ENCODE peak calls at places on chromosomes 7 and 10, in six cellular contexts. One of them, this sample, is unnamed.

GRCh38 chr10:13272164-13272571 is 27.7 kb downstream of the PHYH start:
- DNase-seq in GOT3: no peak
- DNase-seq in activated T-helper 1 cell treated with anti-CD3 and anti-CD28 coated beads, Interleukin-12 subunit alpha, Interleukin-12 subunit beta, Interleukin-2, Interleukin-4 antibody, amounts not matched to agents 30 ng/mL and 10 ng/mL and 1 ng/mL, durations not matched to agents 14 hours and 24 hours and 36 hours: no peak
- DNase-seq in substantia nigra: peak; percentile 56
- DNase-seq in lung microvascular endothelial cell: no peak
- DNase-seq in LoVo: no peak
- DNase-seq in this sample: no peak

GRCh38 chr7:158904599-158904998 is 48.2 kb downstream of the DYNC2I1 start:
- DNase-seq in GOT3: no peak
- DNase-seq in activated T-helper 1 cell treated with anti-CD3 and anti-CD28 coated beads, Interleukin-12 subunit alpha, Interleukin-12 subunit beta, Interleukin-2, Interleukin-4 antibody, amounts not matched to agents 30 ng/mL and 10 ng/mL and 1 ng/mL, durations not matched to agents 14 hours and 24 hours and 36 hours: no peak
- DNase-seq in substantia nigra: no peak
- DNase-seq in lung microvascular endothelial cell: no peak
- DNase-seq in LoVo: no peak
- DNase-seq in this sample: no peak

GRCh38 chr10:125060038-125060437 is 100.3 kb downstream of the CTBP2 start:
- DNase-seq in GOT3: no peak
- DNase-seq in activated T-helper 1 cell treated with anti-CD3 and anti-CD28 coated beads, Interleukin-12 subunit alpha, Interleukin-12 subunit beta, Interleukin-2, Interleukin-4 antibody, amounts not matched to agents 30 ng/mL and 10 ng/mL and 1 ng/mL, durations not matched to agents 14 hours and 24 hours and 36 hours: no peak
- DNase-seq in substantia nigra: no peak
- DNase-seq in lung microvascular endothelial cell: peak; percentile 52
- DNase-seq in LoVo: no peak
- DNase-seq in this sample: no peak

GRCh38 chr7:83849135-83849534 is 200.2 kb upstream of the SEMA3E start:
- DNase-seq in GOT3: no peak
- DNase-seq in activated T-helper 1 cell treated with anti-CD3 and anti-CD28 coated beads, Interleukin-12 subunit alpha, Interleukin-12 subunit beta, Interleukin-2, Interleukin-4 antibody, amounts not matched to agents 30 ng/mL and 10 ng/mL and 1 ng/mL, durations not matched to agents 14 hours and 24 hours and 36 hours: no peak
- DNase-seq in substantia nigra: no peak
- DNase-seq in lung microvascular endothelial cell: no peak
- DNase-seq in LoVo: no peak
- DNase-seq in this sample: no peak

GRCh38 chr10:30017576-30017975 is 41.8 kb downstream of the JCAD start:
- DNase-seq in GOT3: no peak
- DNase-seq in activated T-helper 1 cell treated with anti-CD3 and anti-CD28 coated beads, Interleukin-12 subunit alpha, Interleukin-12 subunit beta, Interleukin-2, Interleukin-4 antibody, amounts not matched to agents 30 ng/mL and 10 ng/mL and 1 ng/mL, durations not matched to agents 14 hours and 24 hours and 36 hours: no peak
- DNase-seq in substantia nigra: no peak
- DNase-seq in lung microvascular endothelial cell: no peak
- DNase-seq in LoVo: no peak
- DNase-seq in this sample: no peak

GRCh38 chr7:7422641-7423040 is 113.0 kb downstream of the COL28A1 start:
- DNase-seq in GOT3: no peak
- DNase-seq in activated T-helper 1 cell treated with anti-CD3 and anti-CD28 coated beads, Interleukin-12 subunit alpha, Interleukin-12 subunit beta, Interleukin-2, Interleukin-4 antibody, amounts not matched to agents 30 ng/mL and 10 ng/mL and 1 ng/mL, durations not matched to agents 14 hours and 24 hours and 36 hours: no peak
- DNase-seq in substantia nigra: no peak
- DNase-seq in lung microvascular endothelial cell: no peak
- DNase-seq in LoVo: no peak
- DNase-seq in this sample: no peak

GRCh38 chr10:79310911-79311573 is 36.2 kb upstream of the PPIF start:
- DNase-seq in GOT3: no peak
- DNase-seq in activated T-helper 1 cell treated with anti-CD3 and anti-CD28 coated beads, Interleukin-12 subunit alpha, Interleukin-12 subunit beta, Interleukin-2, Interleukin-4 antibody, amounts not matched to agents 30 ng/mL and 10 ng/mL and 1 ng/mL, durations not matched to agents 14 hours and 24 hours and 36 hours: no peak
- DNase-seq in substantia nigra: no peak
- DNase-seq in lung microvascular endothelial cell: no peak
- DNase-seq in LoVo: no peak
- DNase-seq in this sample: no peak

GRCh38 chr10:5603091-5603847 is 63.1 kb downstream of the ASB13 start:
- DNase-seq in GOT3: no peak
- DNase-seq in activated T-helper 1 cell treated with anti-CD3 and anti-CD28 coated beads, Interleukin-12 subunit alpha, Interleukin-12 subunit beta, Interleukin-2, Interleukin-4 antibody, amounts not matched to agents 30 ng/mL and 10 ng/mL and 1 ng/mL, durations not matched to agents 14 hours and 24 hours and 36 hours: no peak
- DNase-seq in substantia nigra: no peak
- DNase-seq in lung microvascular endothelial cell: no peak
- DNase-seq in LoVo: no peak
- DNase-seq in this sample: no peak

GRCh38 chr10:12081879-12082560 is 13.3 kb downstream of the DHTKD1 start:
- DNase-seq in GOT3: no peak
- DNase-seq in activated T-helper 1 cell treated with anti-CD3 and anti-CD28 coated beads, Interleukin-12 subunit alpha, Interleukin-12 subunit beta, Interleukin-2, Interleukin-4 antibody, amounts not matched to agents 30 ng/mL and 10 ng/mL and 1 ng/mL, durations not matched to agents 14 hours and 24 hours and 36 hours: no peak
- DNase-seq in substantia nigra: no peak
- DNase-seq in lung microvascular endothelial cell: peak; percentile 42
- DNase-seq in LoVo: no peak
- DNase-seq in this sample: no peak

GRCh38 chr10:31101123-31101522 is 69.5 kb upstream of the ZNF438 start:
- DNase-seq in GOT3: no peak
- DNase-seq in activated T-helper 1 cell treated with anti-CD3 and anti-CD28 coated beads, Interleukin-12 subunit alpha, Interleukin-12 subunit beta, Interleukin-2, Interleukin-4 antibody, amounts not matched to agents 30 ng/mL and 10 ng/mL and 1 ng/mL, durations not matched to agents 14 hours and 24 hours and 36 hours: peak; percentile 72
- DNase-seq in substantia nigra: no peak
- DNase-seq in lung microvascular endothelial cell: peak; percentile 90
- DNase-seq in LoVo: peak; percentile 74
- DNase-seq in this sample: peak; percentile 99

GRCh38 chr10:12252882-12253546 is 57.0 kb downstream of the CDC123 start:
- DNase-seq in GOT3: no peak
- DNase-seq in activated T-helper 1 cell treated with anti-CD3 and anti-CD28 coated beads, Interleukin-12 subunit alpha, Interleukin-12 subunit beta, Interleukin-2, Interleukin-4 antibody, amounts not matched to agents 30 ng/mL and 10 ng/mL and 1 ng/mL, durations not matched to agents 14 hours and 24 hours and 36 hours: no peak
- DNase-seq in substantia nigra: no peak
- DNase-seq in lung microvascular endothelial cell: peak; percentile 15
- DNase-seq in LoVo: no peak
- DNase-seq in this sample: no peak

GRCh38 chr10:101529720-101530553 is 58.1 kb downstream of the POLL start:
- DNase-seq in GOT3: no peak
- DNase-seq in activated T-helper 1 cell treated with anti-CD3 and anti-CD28 coated beads, Interleukin-12 subunit alpha, Interleukin-12 subunit beta, Interleukin-2, Interleukin-4 antibody, amounts not matched to agents 30 ng/mL and 10 ng/mL and 1 ng/mL, durations not matched to agents 14 hours and 24 hours and 36 hours: no peak
- DNase-seq in substantia nigra: no peak
- DNase-seq in lung microvascular endothelial cell: no peak
- DNase-seq in LoVo: no peak
- DNase-seq in this sample: no peak

GRCh38 chr10:22455068-22455467 is 109.8 kb downstream of the SPAG6 start:
- DNase-seq in GOT3: no peak
- DNase-seq in activated T-helper 1 cell treated with anti-CD3 and anti-CD28 coated beads, Interleukin-12 subunit alpha, Interleukin-12 subunit beta, Interleukin-2, Interleukin-4 antibody, amounts not matched to agents 30 ng/mL and 10 ng/mL and 1 ng/mL, durations not matched to agents 14 hours and 24 hours and 36 hours: no peak
- DNase-seq in substantia nigra: no peak
- DNase-seq in lung microvascular endothelial cell: no peak
- DNase-seq in LoVo: no peak
- DNase-seq in this sample: no peak

GRCh38 chr10:87095241-87095945 is 387 bp downstream of the SHLD2 start:
- DNase-seq in GOT3: peak; percentile 80
- DNase-seq in activated T-helper 1 cell treated with anti-CD3 and anti-CD28 coated beads, Interleukin-12 subunit alpha, Interleukin-12 subunit beta, Interleukin-2, Interleukin-4 antibody, amounts not matched to agents 30 ng/mL and 10 ng/mL and 1 ng/mL, durations not matched to agents 14 hours and 24 hours and 36 hours: peak; percentile 74
- DNase-seq in substantia nigra: peak; percentile 76
- DNase-seq in lung microvascular endothelial cell: peak; percentile 91
- DNase-seq in LoVo: peak; percentile 78
- DNase-seq in this sample: peak; percentile 91

GRCh38 chr7:2596636-2597635 is 34.9 kb upstream of the TTYH3 start:
- DNase-seq in GOT3: no peak
- DNase-seq in activated T-helper 1 cell treated with anti-CD3 and anti-CD28 coated beads, Interleukin-12 subunit alpha, Interleukin-12 subunit beta, Interleukin-2, Interleukin-4 antibody, amounts not matched to agents 30 ng/mL and 10 ng/mL and 1 ng/mL, durations not matched to agents 14 hours and 24 hours and 36 hours: no peak
- DNase-seq in substantia nigra: no peak
- DNase-seq in lung microvascular endothelial cell: no peak
- DNase-seq in LoVo: no peak
- DNase-seq in this sample: no peak

GRCh38 chr7:51376420-51377092 is 59.9 kb upstream of the COBL start:
- DNase-seq in GOT3: no peak
- DNase-seq in activated T-helper 1 cell treated with anti-CD3 and anti-CD28 coated beads, Interleukin-12 subunit alpha, Interleukin-12 subunit beta, Interleukin-2, Interleukin-4 antibody, amounts not matched to agents 30 ng/mL and 10 ng/mL and 1 ng/mL, durations not matched to agents 14 hours and 24 hours and 36 hours: no peak
- DNase-seq in substantia nigra: no peak
- DNase-seq in lung microvascular endothelial cell: no peak
- DNase-seq in LoVo: peak; percentile 81
- DNase-seq in this sample: peak; percentile 96

GRCh38 chr7:114229251-114229650 is 185.4 kb upstream of the FOXP2 start:
- DNase-seq in GOT3: no peak
- DNase-seq in activated T-helper 1 cell treated with anti-CD3 and anti-CD28 coated beads, Interleukin-12 subunit alpha, Interleukin-12 subunit beta, Interleukin-2, Interleukin-4 antibody, amounts not matched to agents 30 ng/mL and 10 ng/mL and 1 ng/mL, durations not matched to agents 14 hours and 24 hours and 36 hours: no peak
- DNase-seq in substantia nigra: no peak
- DNase-seq in lung microvascular endothelial cell: no peak
- DNase-seq in LoVo: no peak
- DNase-seq in this sample: no peak

GRCh38 chr7:127391591-127392181 is 822 bp downstream of the ZNF800 start:
- DNase-seq in GOT3: no peak
- DNase-seq in activated T-helper 1 cell treated with anti-CD3 and anti-CD28 coated beads, Interleukin-12 subunit alpha, Interleukin-12 subunit beta, Interleukin-2, Interleukin-4 antibody, amounts not matched to agents 30 ng/mL and 10 ng/mL and 1 ng/mL, durations not matched to agents 14 hours and 24 hours and 36 hours: peak; percentile 56
- DNase-seq in substantia nigra: no peak
- DNase-seq in lung microvascular endothelial cell: peak; percentile 44
- DNase-seq in LoVo: peak; percentile 50
- DNase-seq in this sample: peak; percentile 54

GRCh38 chr7:157509226-157509625 is 172.4 kb downstream of the DNAJB6 start:
- DNase-seq in GOT3: no peak
- DNase-seq in activated T-helper 1 cell treated with anti-CD3 and anti-CD28 coated beads, Interleukin-12 subunit alpha, Interleukin-12 subunit beta, Interleukin-2, Interleukin-4 antibody, amounts not matched to agents 30 ng/mL and 10 ng/mL and 1 ng/mL, durations not matched to agents 14 hours and 24 hours and 36 hours: no peak
- DNase-seq in substantia nigra: no peak
- DNase-seq in lung microvascular endothelial cell: no peak
- DNase-seq in LoVo: no peak
- DNase-seq in this sample: no peak

GRCh38 chr10:78190051-78190450 is 156.4 kb downstream of the RPS24 start:
- DNase-seq in GOT3: no peak
- DNase-seq in activated T-helper 1 cell treated with anti-CD3 and anti-CD28 coated beads, Interleukin-12 subunit alpha, Interleukin-12 subunit beta, Interleukin-2, Interleukin-4 antibody, amounts not matched to agents 30 ng/mL and 10 ng/mL and 1 ng/mL, durations not matched to agents 14 hours and 24 hours and 36 hours: no peak
- DNase-seq in substantia nigra: no peak
- DNase-seq in lung microvascular endothelial cell: peak; percentile 36
- DNase-seq in LoVo: no peak
- DNase-seq in this sample: no peak

GRCh38 chr7:155803418-155804376 is 8.6 kb downstream of the SHH start:
- DNase-seq in GOT3: no peak
- DNase-seq in activated T-helper 1 cell treated with anti-CD3 and anti-CD28 coated beads, Interleukin-12 subunit alpha, Interleukin-12 subunit beta, Interleukin-2, Interleukin-4 antibody, amounts not matched to agents 30 ng/mL and 10 ng/mL and 1 ng/mL, durations not matched to agents 14 hours and 24 hours and 36 hours: no peak
- DNase-seq in substantia nigra: no peak
- DNase-seq in lung microvascular endothelial cell: peak; percentile 36
- DNase-seq in LoVo: no peak
- DNase-seq in this sample: peak; percentile 81

GRCh38 chr7:151999337-152000090 is 26.0 kb upstream of the GALNT11 start:
- DNase-seq in GOT3: no peak
- DNase-seq in activated T-helper 1 cell treated with anti-CD3 and anti-CD28 coated beads, Interleukin-12 subunit alpha, Interleukin-12 subunit beta, Interleukin-2, Interleukin-4 antibody, amounts not matched to agents 30 ng/mL and 10 ng/mL and 1 ng/mL, durations not matched to agents 14 hours and 24 hours and 36 hours: no peak
- DNase-seq in substantia nigra: no peak
- DNase-seq in lung microvascular endothelial cell: no peak
- DNase-seq in LoVo: no peak
- DNase-seq in this sample: no peak

This sample was measured in kidney tubule cell.